ENCODE peak calls at places on chromosomes 3 and 15, in ten cellular contexts. One of them, this sample, is unnamed.
A peak's percentile ranks its signal among the peaks of the same experiment; 100 is the strongest.

GRCh38 chr15:90419738-90420487 is 31.9 kb downstream of the IQGAP1 start:
- DNase-seq in ELF-1: no peak
- DNase-seq in RKO: peak; percentile 67
- DNase-seq in AG04449: peak; percentile 77
- DNase-seq in hepatic stellate cell: peak; percentile 62
- DNase-seq in non-pigmented ciliary epithelial cell: no peak
- DNase-seq in HFF-Myc: peak; percentile 63
- DNase-seq in iris pigment epithelial cell: peak; percentile 92
- DNase-seq in GM12878: peak; percentile 19
- DNase-seq in H54: no peak
- DNase-seq in this sample: no peak

GRCh38 chr3:160808838-160809237 is 52.8 kb downstream of the PPM1L start:
- DNase-seq in ELF-1: no peak
- DNase-seq in RKO: no peak
- DNase-seq in AG04449: no peak
- DNase-seq in hepatic stellate cell: no peak
- DNase-seq in non-pigmented ciliary epithelial cell: no peak
- DNase-seq in HFF-Myc: no peak
- DNase-seq in iris pigment epithelial cell: no peak
- DNase-seq in GM12878: no peak
- DNase-seq in H54: no peak
- DNase-seq in this sample: no peak

GRCh38 chr15:83178387-83178786 is 29.2 kb downstream of the HDGFL3 start:
- DNase-seq in ELF-1: no peak
- DNase-seq in RKO: no peak
- DNase-seq in AG04449: no peak
- DNase-seq in hepatic stellate cell: no peak
- DNase-seq in non-pigmented ciliary epithelial cell: no peak
- DNase-seq in HFF-Myc: no peak
- DNase-seq in iris pigment epithelial cell: no peak
- DNase-seq in GM12878: no peak
- DNase-seq in H54: no peak
- DNase-seq in this sample: no peak

GRCh38 chr15:98715401-98715800 is 67.1 kb downstream of the IGF1R start:
- DNase-seq in ELF-1: no peak
- DNase-seq in RKO: no peak
- DNase-seq in AG04449: no peak
- DNase-seq in hepatic stellate cell: no peak
- DNase-seq in non-pigmented ciliary epithelial cell: no peak
- DNase-seq in HFF-Myc: no peak
- DNase-seq in iris pigment epithelial cell: no peak
- DNase-seq in GM12878: no peak
- DNase-seq in H54: no peak
- DNase-seq in this sample: no peak

GRCh38 chr3:40258555-40258954 is 51.0 kb upstream of the EIF1B start:
- DNase-seq in ELF-1: peak; percentile 12
- DNase-seq in RKO: peak; percentile 67
- DNase-seq in AG04449: no peak
- DNase-seq in hepatic stellate cell: no peak
- DNase-seq in non-pigmented ciliary epithelial cell: no peak
- DNase-seq in HFF-Myc: no peak
- DNase-seq in iris pigment epithelial cell: peak; percentile 24
- DNase-seq in GM12878: no peak
- DNase-seq in H54: peak; percentile 40
- DNase-seq in this sample: no peak

GRCh38 chr15:63156708-63157065 is 590 bp downstream of the RPS27L start:
- DNase-seq in ELF-1: no peak
- DNase-seq in RKO: peak; percentile 71
- DNase-seq in AG04449: no peak
- DNase-seq in hepatic stellate cell: no peak
- DNase-seq in non-pigmented ciliary epithelial cell: no peak
- DNase-seq in HFF-Myc: no peak
- DNase-seq in iris pigment epithelial cell: peak; percentile 68
- DNase-seq in GM12878: no peak
- DNase-seq in H54: no peak
- DNase-seq in this sample: no peak

GRCh38 chr3:186713499-186713898 is 3.7 kb upstream of the KNG1 start:
- DNase-seq in ELF-1: no peak
- DNase-seq in RKO: no peak
- DNase-seq in AG04449: no peak
- DNase-seq in hepatic stellate cell: no peak
- DNase-seq in non-pigmented ciliary epithelial cell: no peak
- DNase-seq in HFF-Myc: no peak
- DNase-seq in iris pigment epithelial cell: no peak
- DNase-seq in GM12878: no peak
- DNase-seq in H54: no peak
- DNase-seq in this sample: no peak

GRCh38 chr3:193843447-193844301 is 250.7 kb downstream of the OPA1 start:
- DNase-seq in ELF-1: no peak
- DNase-seq in RKO: no peak
- DNase-seq in AG04449: no peak
- DNase-seq in hepatic stellate cell: no peak
- DNase-seq in non-pigmented ciliary epithelial cell: no peak
- DNase-seq in HFF-Myc: no peak
- DNase-seq in iris pigment epithelial cell: no peak
- DNase-seq in GM12878: peak; percentile 36
- DNase-seq in H54: no peak
- DNase-seq in this sample: no peak

GRCh38 chr15:52256366-52256765 is 39.2 kb downstream of the MYO5C start:
- DNase-seq in ELF-1: peak; percentile 84
- DNase-seq in RKO: peak; percentile 68
- DNase-seq in AG04449: no peak
- DNase-seq in hepatic stellate cell: peak; percentile 60
- DNase-seq in non-pigmented ciliary epithelial cell: peak; percentile 49
- DNase-seq in HFF-Myc: peak; percentile 66
- DNase-seq in iris pigment epithelial cell: peak; percentile 77
- DNase-seq in GM12878: peak; percentile 76
- DNase-seq in H54: peak; percentile 23
- DNase-seq in this sample: peak; percentile 58

GRCh38 chr3:116809218-116809617 is 99.6 kb downstream of the TUSC7 start:
- DNase-seq in ELF-1: no peak
- DNase-seq in RKO: no peak
- DNase-seq in AG04449: no peak
- DNase-seq in hepatic stellate cell: no peak
- DNase-seq in non-pigmented ciliary epithelial cell: no peak
- DNase-seq in HFF-Myc: no peak
- DNase-seq in iris pigment epithelial cell: no peak
- DNase-seq in GM12878: no peak
- DNase-seq in H54: no peak
- DNase-seq in this sample: no peak

GRCh38 chr15:76140069-76140454 is 80.3 kb downstream of the TMEM266 start:
- DNase-seq in ELF-1: peak; percentile 39
- DNase-seq in RKO: no peak
- DNase-seq in AG04449: no peak
- DNase-seq in hepatic stellate cell: no peak
- DNase-seq in non-pigmented ciliary epithelial cell: no peak
- DNase-seq in HFF-Myc: no peak
- DNase-seq in iris pigment epithelial cell: no peak
- DNase-seq in GM12878: no peak
- DNase-seq in H54: no peak
- DNase-seq in this sample: peak; percentile 67

GRCh38 chr3:32759342-32759741 is 58.5 kb upstream of the TRIM71 start:
- DNase-seq in ELF-1: no peak
- DNase-seq in RKO: no peak
- DNase-seq in AG04449: no peak
- DNase-seq in hepatic stellate cell: no peak
- DNase-seq in non-pigmented ciliary epithelial cell: no peak
- DNase-seq in HFF-Myc: no peak
- DNase-seq in iris pigment epithelial cell: no peak
- DNase-seq in GM12878: no peak
- DNase-seq in H54: no peak
- DNase-seq in this sample: no peak

GRCh38 chr3:130934442-130935089 is 40.7 kb downstream of the ATP2C1 start:
- DNase-seq in ELF-1: no peak
- DNase-seq in RKO: no peak
- DNase-seq in AG04449: no peak
- DNase-seq in hepatic stellate cell: no peak
- DNase-seq in non-pigmented ciliary epithelial cell: no peak
- DNase-seq in HFF-Myc: no peak
- DNase-seq in iris pigment epithelial cell: peak; percentile 29
- DNase-seq in GM12878: no peak
- DNase-seq in H54: no peak
- DNase-seq in this sample: no peak

GRCh38 chr3:30502742-30503073 is 103.7 kb upstream of the TGFBR2 start:
- DNase-seq in ELF-1: no peak
- DNase-seq in RKO: no peak
- DNase-seq in AG04449: no peak
- DNase-seq in hepatic stellate cell: no peak
- DNase-seq in non-pigmented ciliary epithelial cell: peak; percentile 67
- DNase-seq in HFF-Myc: no peak
- DNase-seq in iris pigment epithelial cell: peak; percentile 76
- DNase-seq in GM12878: peak; percentile 12
- DNase-seq in H54: no peak
- DNase-seq in this sample: no peak

GRCh38 chr3:157785071-157785826 is 282.0 kb upstream of the VEPH1 start:
- DNase-seq in ELF-1: peak; percentile 57
- DNase-seq in RKO: peak; percentile 60
- DNase-seq in AG04449: peak; percentile 75
- DNase-seq in hepatic stellate cell: peak; percentile 47
- DNase-seq in non-pigmented ciliary epithelial cell: peak; percentile 79
- DNase-seq in HFF-Myc: peak; percentile 86
- DNase-seq in iris pigment epithelial cell: peak; percentile 96
- DNase-seq in GM12878: no peak
- DNase-seq in H54: peak; percentile 48
- DNase-seq in this sample: peak; percentile 32

GRCh38 chr3:13229291-13229949 is 156.2 kb upstream of the IQSEC1 start:
- DNase-seq in ELF-1: peak; percentile 68
- DNase-seq in RKO: peak; percentile 68
- DNase-seq in AG04449: no peak
- DNase-seq in hepatic stellate cell: no peak
- DNase-seq in non-pigmented ciliary epithelial cell: no peak
- DNase-seq in HFF-Myc: no peak
- DNase-seq in iris pigment epithelial cell: peak; percentile 22
- DNase-seq in GM12878: peak; percentile 2
- DNase-seq in H54: no peak
- DNase-seq in this sample: peak; percentile 87

GRCh38 chr15:23439513-23439912 is 7.5 kb downstream of the GOLGA6L2 start:
- DNase-seq in ELF-1: no peak
- DNase-seq in RKO: no peak
- DNase-seq in AG04449: no peak
- DNase-seq in hepatic stellate cell: no peak
- DNase-seq in non-pigmented ciliary epithelial cell: no peak
- DNase-seq in HFF-Myc: no peak
- DNase-seq in iris pigment epithelial cell: no peak
- DNase-seq in GM12878: no peak
- DNase-seq in H54: no peak
- DNase-seq in this sample: no peak

GRCh38 chr3:139982404-139982803 is 47.4 kb downstream of the CLSTN2 start:
- DNase-seq in ELF-1: no peak
- DNase-seq in RKO: peak; percentile 42
- DNase-seq in AG04449: no peak
- DNase-seq in hepatic stellate cell: peak; percentile 6
- DNase-seq in non-pigmented ciliary epithelial cell: no peak
- DNase-seq in HFF-Myc: no peak
- DNase-seq in iris pigment epithelial cell: peak; percentile 5
- DNase-seq in GM12878: no peak
- DNase-seq in H54: no peak
- DNase-seq in this sample: peak; percentile 3

GRCh38 chr3:187360087-187360486 is 8.1 kb upstream of the RTP4 start:
- DNase-seq in ELF-1: peak; percentile 20
- DNase-seq in RKO: no peak
- DNase-seq in AG04449: no peak
- DNase-seq in hepatic stellate cell: no peak
- DNase-seq in non-pigmented ciliary epithelial cell: no peak
- DNase-seq in HFF-Myc: no peak
- DNase-seq in iris pigment epithelial cell: no peak
- DNase-seq in GM12878: no peak
- DNase-seq in H54: no peak
- DNase-seq in this sample: no peak

GRCh38 chr3:25139267-25139666 is 288.8 kb upstream of the RARB start:
- DNase-seq in ELF-1: no peak
- DNase-seq in RKO: no peak
- DNase-seq in AG04449: no peak
- DNase-seq in hepatic stellate cell: no peak
- DNase-seq in non-pigmented ciliary epithelial cell: no peak
- DNase-seq in HFF-Myc: no peak
- DNase-seq in iris pigment epithelial cell: no peak
- DNase-seq in GM12878: no peak
- DNase-seq in H54: no peak
- DNase-seq in this sample: no peak

GRCh38 chr15:78340243-78341056 is at the start of gene CRABP1:
- DNase-seq in ELF-1: no peak
- DNase-seq in RKO: no peak
- DNase-seq in AG04449: no peak
- DNase-seq in hepatic stellate cell: no peak
- DNase-seq in non-pigmented ciliary epithelial cell: no peak
- DNase-seq in HFF-Myc: no peak
- DNase-seq in iris pigment epithelial cell: no peak
- DNase-seq in GM12878: no peak
- DNase-seq in H54: no peak
- DNase-seq in this sample: peak; percentile 76

GRCh38 chr15:88604381-88604951 is 16.7 kb upstream of the AEN start:
- DNase-seq in ELF-1: no peak
- DNase-seq in RKO: no peak
- DNase-seq in AG04449: no peak
- DNase-seq in hepatic stellate cell: no peak
- DNase-seq in non-pigmented ciliary epithelial cell: no peak
- DNase-seq in HFF-Myc: no peak
- DNase-seq in iris pigment epithelial cell: no peak
- DNase-seq in GM12878: no peak
- DNase-seq in H54: no peak
- DNase-seq in this sample: no peak

GRCh38 chr15:63888823-63889222 is 55.1 kb upstream of the HERC1 start:
- DNase-seq in ELF-1: no peak
- DNase-seq in RKO: no peak
- DNase-seq in AG04449: no peak
- DNase-seq in hepatic stellate cell: no peak
- DNase-seq in non-pigmented ciliary epithelial cell: no peak
- DNase-seq in HFF-Myc: no peak
- DNase-seq in iris pigment epithelial cell: no peak
- DNase-seq in GM12878: no peak
- DNase-seq in H54: no peak
- DNase-seq in this sample: no peak

GRCh38 chr3:48157215-48157840 is 30.9 kb downstream of the CDC25A start:
- DNase-seq in ELF-1: no peak
- DNase-seq in RKO: peak; percentile 39
- DNase-seq in AG04449: no peak
- DNase-seq in hepatic stellate cell: no peak
- DNase-seq in non-pigmented ciliary epithelial cell: no peak
- DNase-seq in HFF-Myc: no peak
- DNase-seq in iris pigment epithelial cell: peak; percentile 14
- DNase-seq in GM12878: no peak
- DNase-seq in H54: peak; percentile 63
- DNase-seq in this sample: no peak

GRCh38 chr3:9399746-9400145 is 2.3 kb downstream of the SETD5 start:
- DNase-seq in ELF-1: peak; percentile 93
- DNase-seq in RKO: peak; percentile 96
- DNase-seq in AG04449: peak; percentile 80
- DNase-seq in hepatic stellate cell: peak; percentile 76
- DNase-seq in non-pigmented ciliary epithelial cell: peak; percentile 88
- DNase-seq in HFF-Myc: peak; percentile 75
- DNase-seq in iris pigment epithelial cell: peak; percentile 96
- DNase-seq in GM12878: no peak
- DNase-seq in H54: peak; percentile 42
- DNase-seq in this sample: peak; percentile 82

GRCh38 chr3:17619952-17620351 is 122.5 kb downstream of the TBC1D5 start:
- DNase-seq in ELF-1: no peak
- DNase-seq in RKO: no peak
- DNase-seq in AG04449: no peak
- DNase-seq in hepatic stellate cell: no peak
- DNase-seq in non-pigmented ciliary epithelial cell: no peak
- DNase-seq in HFF-Myc: no peak
- DNase-seq in iris pigment epithelial cell: no peak
- DNase-seq in GM12878: no peak
- DNase-seq in H54: no peak
- DNase-seq in this sample: no peak

GRCh38 chr3:198076722-198077308 is 116.8 kb downstream of the LMLN start:
- DNase-seq in ELF-1: no peak
- DNase-seq in RKO: no peak
- DNase-seq in AG04449: no peak
- DNase-seq in hepatic stellate cell: no peak
- DNase-seq in non-pigmented ciliary epithelial cell: no peak
- DNase-seq in HFF-Myc: no peak
- DNase-seq in iris pigment epithelial cell: no peak
- DNase-seq in GM12878: no peak
- DNase-seq in H54: no peak
- DNase-seq in this sample: no peak

GRCh38 chr15:51255533-51255932 is 82.9 kb downstream of the CYP19A1 start:
- DNase-seq in ELF-1: no peak
- DNase-seq in RKO: no peak
- DNase-seq in AG04449: no peak
- DNase-seq in hepatic stellate cell: no peak
- DNase-seq in non-pigmented ciliary epithelial cell: no peak
- DNase-seq in HFF-Myc: no peak
- DNase-seq in iris pigment epithelial cell: no peak
- DNase-seq in GM12878: no peak
- DNase-seq in H54: no peak
- DNase-seq in this sample: no peak

This sample was measured in H9.